ENCODE peak calls at places on chromosomes 6 and 20, in nine cellular contexts. One of them, this sample, is unnamed. For H3K9me3, the result is how much of the 10 kb centered on the place peaks cover.

GRCh38 chr6:79543886-79544285 is 6.7 kb upstream of the LCA5 start:
- DNase-seq in tibial artery: no peak
- DNase-seq in cardiac muscle cell: no peak
- DNase-seq in psoas muscle: no peak
- DNase-seq in hepatocyte: no peak
- DNase-seq in lower lobe of right lung: no peak
- DNase-seq in HCT116: no peak
- DNase-seq in tibial nerve: no peak
- DNase-seq in right lobe of liver: no peak
- DNase-seq in this sample: no peak

GRCh38 chr20:1513801-1514200 is 22.6 kb upstream of the SIRPB2 start:
- DNase-seq in cardiac muscle cell: no peak
- DNase-seq in psoas muscle: no peak
- DNase-seq in lower lobe of right lung: no peak
- DNase-seq in right lobe of liver: no peak
- DNase-seq in tibial artery: no peak
- DNase-seq in HCT116: no peak
- DNase-seq in hepatocyte: no peak
- DNase-seq in tibial nerve: no peak
- DNase-seq in this sample: no peak

GRCh38 chr6:93419304-93420162 is at the start of gene EPHA7:
- DNase-seq in lower lobe of right lung: peak
- DNase-seq in tibial artery: peak
- DNase-seq in psoas muscle: peak
- DNase-seq in hepatocyte: peak
- DNase-seq in HCT116: no peak
- DNase-seq in cardiac muscle cell: peak
- DNase-seq in tibial nerve: peak
- DNase-seq in right lobe of liver: peak
- DNase-seq in this sample: no peak

GRCh38 chr20:12660918-12661317 is 347.9 kb upstream of the SPTLC3 start:
- DNase-seq in tibial nerve: no peak
- DNase-seq in lower lobe of right lung: no peak
- DNase-seq in right lobe of liver: no peak
- DNase-seq in tibial artery: no peak
- DNase-seq in psoas muscle: no peak
- DNase-seq in HCT116: no peak
- DNase-seq in cardiac muscle cell: no peak
- DNase-seq in hepatocyte: peak
- DNase-seq in this sample: no peak

GRCh38 chr6:16832027-16832688 is 70.9 kb upstream of the ATXN1 start:
- DNase-seq in psoas muscle: no peak
- DNase-seq in tibial artery: no peak
- DNase-seq in hepatocyte: no peak
- DNase-seq in cardiac muscle cell: no peak
- DNase-seq in HCT116: no peak
- DNase-seq in lower lobe of right lung: no peak
- DNase-seq in tibial nerve: no peak
- DNase-seq in right lobe of liver: no peak
- DNase-seq in this sample: no peak

GRCh38 chr6:32692019-32692418 is 25.6 kb upstream of the HLA-DQB1 start:
- DNase-seq in psoas muscle: no peak
- DNase-seq in hepatocyte: peak
- DNase-seq in cardiac muscle cell: peak
- DNase-seq in right lobe of liver: no peak
- DNase-seq in HCT116: peak
- DNase-seq in tibial nerve: no peak
- DNase-seq in tibial artery: no peak
- DNase-seq in lower lobe of right lung: peak
- DNase-seq in this sample: no peak

GRCh38 chr6:15032015-15032414 is 213.9 kb upstream of the JARID2 start:
- DNase-seq in HCT116: no peak
- DNase-seq in hepatocyte: no peak
- DNase-seq in tibial nerve: no peak
- DNase-seq in right lobe of liver: no peak
- DNase-seq in lower lobe of right lung: no peak
- DNase-seq in psoas muscle: no peak
- DNase-seq in tibial artery: no peak
- DNase-seq in cardiac muscle cell: no peak
- DNase-seq in this sample: no peak

GRCh38 chr6:132369526-132369925 is 31.7 kb downstream of the MOXD1 start:
- DNase-seq in cardiac muscle cell: peak
- DNase-seq in right lobe of liver: no peak
- DNase-seq in hepatocyte: no peak
- DNase-seq in lower lobe of right lung: no peak
- DNase-seq in HCT116: no peak
- DNase-seq in tibial artery: no peak
- DNase-seq in psoas muscle: no peak
- DNase-seq in tibial nerve: no peak
- DNase-seq in this sample: no peak

GRCh38 chr6:22838346-22838745 is 269.0 kb downstream of the HDGFL1 start:
- DNase-seq in right lobe of liver: no peak
- DNase-seq in psoas muscle: no peak
- DNase-seq in hepatocyte: no peak
- DNase-seq in tibial nerve: no peak
- DNase-seq in lower lobe of right lung: no peak
- DNase-seq in tibial artery: no peak
- DNase-seq in cardiac muscle cell: peak
- DNase-seq in HCT116: no peak
- DNase-seq in this sample: no peak

GRCh38 chr20:62066983-62067433 is 1.3 kb upstream of the TAF4 start:
- DNase-seq in cardiac muscle cell: peak
- DNase-seq in HCT116: no peak
- DNase-seq in hepatocyte: peak
- DNase-seq in psoas muscle: no peak
- DNase-seq in lower lobe of right lung: no peak
- DNase-seq in tibial artery: no peak
- DNase-seq in right lobe of liver: no peak
- DNase-seq in tibial nerve: peak
- DNase-seq in this sample: no peak

GRCh38 chr6:72890671-72891070 is 268.8 kb downstream of the KCNQ5 start:
- DNase-seq in HCT116: no peak
- DNase-seq in tibial nerve: no peak
- DNase-seq in tibial artery: no peak
- DNase-seq in cardiac muscle cell: no peak
- DNase-seq in psoas muscle: no peak
- DNase-seq in lower lobe of right lung: no peak
- DNase-seq in right lobe of liver: no peak
- DNase-seq in hepatocyte: no peak
- DNase-seq in this sample: no peak

GRCh38 chr20:52959125-52959524 is 13.0 kb upstream of the TSHZ2 start:
- DNase-seq in right lobe of liver: no peak
- DNase-seq in tibial nerve: no peak
- DNase-seq in psoas muscle: no peak
- DNase-seq in lower lobe of right lung: no peak
- DNase-seq in hepatocyte: peak
- DNase-seq in cardiac muscle cell: peak
- DNase-seq in tibial artery: no peak
- DNase-seq in HCT116: no peak
- DNase-seq in this sample: no peak

GRCh38 chr20:38278150-38278549 is 17.6 kb upstream of the KIAA1755 start:
- DNase-seq in lower lobe of right lung: no peak
- DNase-seq in tibial artery: peak
- DNase-seq in HCT116: no peak
- DNase-seq in tibial nerve: no peak
- DNase-seq in hepatocyte: no peak
- DNase-seq in right lobe of liver: no peak
- DNase-seq in psoas muscle: no peak
- DNase-seq in cardiac muscle cell: no peak
- DNase-seq in this sample: no peak

GRCh38 chr6:148593130-148593812 is 153.6 kb upstream of the UST start:
- DNase-seq in psoas muscle: peak
- DNase-seq in tibial nerve: no peak
- DNase-seq in tibial artery: no peak
- DNase-seq in right lobe of liver: no peak
- DNase-seq in cardiac muscle cell: peak
- DNase-seq in hepatocyte: no peak
- DNase-seq in HCT116: no peak
- DNase-seq in lower lobe of right lung: peak
- DNase-seq in this sample: no peak

GRCh38 chr20:21571841-21572690 is 58.2 kb upstream of the NKX2-2 start:
- DNase-seq in hepatocyte: peak
- DNase-seq in tibial nerve: no peak
- DNase-seq in right lobe of liver: no peak
- DNase-seq in lower lobe of right lung: no peak
- DNase-seq in tibial artery: no peak
- DNase-seq in cardiac muscle cell: peak
- DNase-seq in psoas muscle: no peak
- DNase-seq in HCT116: no peak
- DNase-seq in this sample: no peak

GRCh38 chr6:129744201-129744879 is 34.4 kb upstream of the ARHGAP18 start:
- DNase-seq in HCT116: peak
- DNase-seq in psoas muscle: no peak
- DNase-seq in lower lobe of right lung: no peak
- DNase-seq in right lobe of liver: no peak
- DNase-seq in hepatocyte: peak
- DNase-seq in cardiac muscle cell: peak
- DNase-seq in tibial artery: no peak
- DNase-seq in tibial nerve: no peak
- DNase-seq in this sample: no peak

DNA sequence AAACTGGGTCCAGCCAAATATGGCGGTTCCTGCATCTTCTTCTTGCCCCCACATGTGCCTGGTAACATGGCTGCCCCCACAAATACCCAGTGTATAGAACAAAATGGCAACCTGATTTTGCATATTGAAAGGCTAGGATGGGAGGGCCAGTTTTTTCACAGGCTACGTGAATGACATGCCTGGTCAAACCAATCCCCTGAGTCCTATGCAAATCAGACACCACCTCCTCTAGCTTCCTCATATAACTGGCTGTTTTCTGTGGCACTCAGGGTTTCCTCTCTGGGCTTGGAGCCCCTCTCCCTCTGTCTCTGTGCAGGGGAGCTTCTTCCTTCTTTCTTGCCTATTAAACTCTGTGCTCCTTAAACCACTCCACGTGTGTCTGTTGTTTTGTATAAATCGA is 372.1 kb downstream of the KIF16B start:
- DNase-seq in HCT116: no peak
- DNase-seq in tibial nerve: no peak
- DNase-seq in psoas muscle: no peak
- DNase-seq in right lobe of liver: no peak
- DNase-seq in tibial artery: no peak
- DNase-seq in cardiac muscle cell: no peak
- DNase-seq in lower lobe of right lung: no peak
- DNase-seq in hepatocyte: no peak
- DNase-seq in this sample: no peak
- H3K9me3 ChIP-seq in HCT116: under half
- H3K9me3 ChIP-seq in tibial nerve: under half
- H3K9me3 ChIP-seq in psoas muscle: under half
- H3K9me3 ChIP-seq in right lobe of liver: under half
- H3K9me3 ChIP-seq in tibial artery: under half
- H3K9me3 ChIP-seq in cardiac muscle cell: under half
- H3K9me3 ChIP-seq in lower lobe of right lung: under half
- H3K9me3 ChIP-seq in hepatocyte: under half
- H3K9me3 ChIP-seq in this sample: under half

GRCh38 chr6:25975909-25976560 is 13.4 kb downstream of the TRIM38 start:
- DNase-seq in psoas muscle: no peak
- DNase-seq in HCT116: no peak
- DNase-seq in tibial nerve: no peak
- DNase-seq in lower lobe of right lung: no peak
- DNase-seq in hepatocyte: no peak
- DNase-seq in tibial artery: no peak
- DNase-seq in right lobe of liver: no peak
- DNase-seq in cardiac muscle cell: peak
- DNase-seq in this sample: no peak
- TF ChIP-seq CTCF in psoas muscle: no peak
- TF ChIP-seq CTCF in HCT116: no peak
- TF ChIP-seq CTCF in tibial nerve: no peak
- TF ChIP-seq CTCF in lower lobe of right lung: no peak
- TF ChIP-seq CTCF in hepatocyte: no peak
- TF ChIP-seq CTCF in tibial artery: no peak
- TF ChIP-seq CTCF in right lobe of liver: no peak
- TF ChIP-seq CTCF in cardiac muscle cell: no peak
- TF ChIP-seq CTCF in this sample: no peak

GRCh38 chr6:134750669-134751068 is 199.2 kb downstream of the ALDH8A1 start:
- DNase-seq in HCT116: no peak
- DNase-seq in lower lobe of right lung: no peak
- DNase-seq in cardiac muscle cell: no peak
- DNase-seq in tibial artery: no peak
- DNase-seq in psoas muscle: no peak
- DNase-seq in hepatocyte: no peak
- DNase-seq in tibial nerve: no peak
- DNase-seq in right lobe of liver: no peak
- DNase-seq in this sample: no peak

GRCh38 chr6:134748484-134748883 is 201.4 kb downstream of the ALDH8A1 start:
- DNase-seq in HCT116: no peak
- DNase-seq in psoas muscle: no peak
- DNase-seq in tibial nerve: no peak
- DNase-seq in tibial artery: no peak
- DNase-seq in hepatocyte: no peak
- DNase-seq in right lobe of liver: no peak
- DNase-seq in lower lobe of right lung: no peak
- DNase-seq in cardiac muscle cell: no peak
- DNase-seq in this sample: no peak

GRCh38 chr6:134753001-134753400 is 196.9 kb downstream of the ALDH8A1 start:
- DNase-seq in psoas muscle: no peak
- DNase-seq in right lobe of liver: no peak
- DNase-seq in cardiac muscle cell: no peak
- DNase-seq in tibial artery: no peak
- DNase-seq in HCT116: no peak
- DNase-seq in lower lobe of right lung: no peak
- DNase-seq in hepatocyte: no peak
- DNase-seq in tibial nerve: no peak
- DNase-seq in this sample: no peak

GRCh38 chr6:134754013-134754690 is 195.7 kb downstream of the ALDH8A1 start:
- DNase-seq in cardiac muscle cell: no peak
- DNase-seq in tibial nerve: no peak
- DNase-seq in hepatocyte: no peak
- DNase-seq in lower lobe of right lung: no peak
- DNase-seq in psoas muscle: no peak
- DNase-seq in right lobe of liver: no peak
- DNase-seq in tibial artery: no peak
- DNase-seq in HCT116: no peak
- DNase-seq in this sample: no peak

DNA sequence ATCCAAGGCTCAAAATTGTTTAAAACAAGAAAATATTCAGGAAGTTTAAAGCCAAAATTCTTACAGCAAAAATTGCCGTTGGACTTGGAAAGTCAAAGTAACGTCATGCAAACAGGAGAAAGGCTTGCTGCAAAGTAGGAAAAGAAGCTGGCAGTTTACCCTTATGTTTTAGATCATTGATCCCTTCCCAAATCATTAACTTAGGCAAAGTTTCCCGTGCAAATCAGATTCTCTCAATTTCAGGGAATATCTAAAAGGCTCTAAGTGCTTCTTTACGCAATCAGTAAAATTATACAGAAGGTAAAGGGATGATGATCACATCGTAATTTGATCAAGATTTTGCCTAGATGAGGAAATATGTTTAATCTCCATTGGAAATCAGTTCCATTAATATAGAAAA is 197.5 kb downstream of the ALDH8A1 start:
- DNase-seq in psoas muscle: no peak
- DNase-seq in lower lobe of right lung: no peak
- DNase-seq in right lobe of liver: no peak
- DNase-seq in tibial artery: no peak
- DNase-seq in HCT116: no peak
- DNase-seq in hepatocyte: no peak
- DNase-seq in tibial nerve: no peak
- DNase-seq in cardiac muscle cell: no peak
- DNase-seq in this sample: no peak
- H3K27ac ChIP-seq in psoas muscle: no peak
- H3K27ac ChIP-seq in lower lobe of right lung: no peak
- H3K27ac ChIP-seq in right lobe of liver: peak
- H3K27ac ChIP-seq in tibial artery: no peak
- H3K27ac ChIP-seq in HCT116: no peak
- H3K27ac ChIP-seq in hepatocyte: no peak
- H3K27ac ChIP-seq in tibial nerve: no peak
- H3K27ac ChIP-seq in cardiac muscle cell: no peak
- H3K27ac ChIP-seq in this sample: no peak

GRCh38 chr6:95685817-95686216 is 108.5 kb downstream of the MANEA start:
- DNase-seq in right lobe of liver: no peak
- DNase-seq in HCT116: no peak
- DNase-seq in psoas muscle: no peak
- DNase-seq in tibial artery: no peak
- DNase-seq in tibial nerve: no peak
- DNase-seq in hepatocyte: no peak
- DNase-seq in cardiac muscle cell: no peak
- DNase-seq in lower lobe of right lung: no peak
- DNase-seq in this sample: no peak
- H3K9me3 ChIP-seq in right lobe of liver: under half
- H3K9me3 ChIP-seq in HCT116: under half
- H3K9me3 ChIP-seq in psoas muscle: under half
- H3K9me3 ChIP-seq in tibial artery: under half
- H3K9me3 ChIP-seq in tibial nerve: under half
- H3K9me3 ChIP-seq in hepatocyte: under half
- H3K9me3 ChIP-seq in cardiac muscle cell: under half
- H3K9me3 ChIP-seq in lower lobe of right lung: under half
- H3K9me3 ChIP-seq in this sample: under half